ENCODE peak calls at places on chromosomes 1 and 21, in ten cellular contexts. X is AG08395; K is DMS153; S is renal cortical epithelial cell; Q is nephron progenitor cell; N is WTC11; V is stimulated activated CD4-positive, alpha-beta T cell treated with anti-CD3 and anti-CD28 coated beads, Interleukin-1b, Interleukin-23, amount 100 ng/mL, for 48 hours; C is activated CD8-positive, alpha-beta T cell treated with anti-CD3 and anti-CD28 coated beads, Interleukin-2, amount 10 ng/mL, durations not matched to agents 7 days and 5 days; Z is stimulated activated CD8-positive, alpha-beta memory T cell treated with anti-CD3 and anti-CD28 coated beads, Interleukin-2, amount 100 ng/mL, for 48 hours; M is RWPE1. W is an unnamed sample.

GRCh38 chr1:116981521-116982037 is 20.0 kb upstream of the CD101 start:
- DNase-seq in X (no peak), C (no peak), Z (no peak), V (no peak), S (no peak), M (no peak), Q (no peak), N (no peak), K (no peak), W (no peak)

GRCh38 chr1:83897516-83897915 is 101.4 kb downstream of the TTLL7 start:
- DNase-seq in S (no peak), C (no peak), Z (no peak), Q (no peak), V (no peak), M (no peak), K (no peak), X (no peak), N (no peak), W (peak)

GRCh38 chr21:27060190-27060589 is 93.3 kb upstream of the ADAMTS5 start:
- DNase-seq in C (no peak), Q (no peak), K (no peak), Z (no peak), S (no peak), N (no peak), M (no peak), V (no peak), X (no peak), W (no peak)

GRCh38 chr1:205375816-205376545 is 19.3 kb upstream of the KLHDC8A start:
- DNase-seq in M (peak), Z (no peak), V (no peak), K (peak), S (peak), N (peak), C (no peak), X (peak), Q (peak), W (peak)

GRCh38 chr1:22536506-22536905 is 26.8 kb upstream of the EPHA8 start:
- DNase-seq in M (no peak), N (no peak), X (no peak), S (no peak), C (no peak), K (no peak), V (no peak), Z (no peak), Q (no peak), W (no peak)

GRCh38 chr21:42844411-42845113 is 34.8 kb downstream of the WDR4 start:
- DNase-seq in S (no peak), C (no peak), K (no peak), M (no peak), Q (no peak), Z (no peak), V (no peak), N (peak), X (no peak), W (no peak)

GRCh38 chr1:57831624-57832023 is 407.8 kb upstream of the DAB1 start:
- DNase-seq in C (no peak), V (no peak), S (peak), Q (no peak), X (peak), N (no peak), K (peak), M (peak), Z (no peak), W (no peak)

GRCh38 chr1:110472546-110472945 is 21.6 kb downstream of the PROK1 start:
- DNase-seq in Q (no peak), N (no peak), Z (no peak), S (no peak), M (no peak), K (no peak), X (no peak), C (no peak), V (no peak), W (no peak)

GRCh38 chr21:37916795-37917142 is 512 bp upstream of the KCNJ6 start:
- DNase-seq in C (no peak), V (no peak), K (peak), Z (no peak), M (no peak), S (no peak), N (peak), Q (peak), X (no peak), W (peak)